ENCODE peak calls at places on chromosomes 1 and 21, in ten cellular contexts. H, D, N, O, K, C, Y, R, G and L are unnamed samples.

GRCh38 chr21:38759286-38759872 is 46.4 kb upstream of the ETS2 start:
- DNase-seq in H (no peak), D (no peak), N (no peak), O (no peak), K (no peak), C (no peak), Y (no peak), R (no peak), G (peak), L (no peak)

GRCh38 chr1:28428012-28428411 is 58.5 kb downstream of the PHACTR4 start:
- DNase-seq in H (no peak), D (no peak), N (no peak), O (no peak), K (no peak), C (no peak), Y (no peak), R (no peak), G (no peak), L (no peak)

GRCh38 chr1:111174070-111174469 is 26.4 kb downstream of the DENND2D start:
- DNase-seq in H (no peak), D (no peak), N (no peak), O (no peak), K (no peak), C (no peak), Y (no peak), R (no peak), G (no peak), L (no peak)

GRCh38 chr1:89175601-89176256 is at the start of gene GBP7:
- DNase-seq in H (no peak), D (no peak), N (no peak), O (no peak), K (no peak), C (no peak), Y (no peak), R (no peak), G (no peak), L (no peak)

GRCh38 chr1:56676571-56677035 is 31.5 kb downstream of the PRKAA2 start:
- DNase-seq in H (no peak), D (peak), N (no peak), O (no peak), K (no peak), C (no peak), Y (peak), R (no peak), G (no peak), L (no peak)

GRCh38 chr1:169307176-169307575 is 60.4 kb downstream of the NME7 start:
- DNase-seq in H (no peak), D (no peak), N (no peak), O (no peak), K (no peak), C (no peak), Y (no peak), R (no peak), G (no peak), L (no peak)

GRCh38 chr1:36115200-36115669 is 9.8 kb downstream of the COL8A2 start:
- DNase-seq in H (no peak), D (no peak), N (no peak), O (no peak), K (no peak), C (no peak), Y (no peak), R (no peak), G (peak), L (no peak)

GRCh38 chr1:18885311-18886002 is 16.9 kb downstream of the ALDH4A1 start:
- DNase-seq in H (no peak), D (no peak), N (no peak), O (no peak), K (no peak), C (no peak), Y (no peak), R (no peak), G (no peak), L (no peak)

GRCh38 chr21:15221799-15222386 is 157.1 kb upstream of the NRIP1 start:
- DNase-seq in H (peak), D (peak), N (peak), O (peak), K (peak), C (peak), Y (no peak), R (peak), G (no peak), L (no peak)

GRCh38 chr1:229452956-229453801 is 19.3 kb upstream of the ACTA1 start:
- DNase-seq in H (peak), D (no peak), N (no peak), O (peak), K (peak), C (peak), Y (no peak), R (no peak), G (no peak), L (no peak)

GRCh38 chr1:26287033-26287711 is 7.3 kb downstream of the SH3BGRL3 start:
- DNase-seq in H (no peak), D (no peak), N (no peak), O (peak), K (no peak), C (peak), Y (no peak), R (no peak), G (no peak), L (no peak)

GRCh38 chr1:245448858-245449534 is 294.2 kb downstream of the KIF26B start:
- DNase-seq in H (no peak), D (no peak), N (no peak), O (no peak), K (no peak), C (no peak), Y (no peak), R (no peak), G (no peak), L (no peak)

GRCh38 chr1:74005533-74005932 is 192.4 kb downstream of the LRRIQ3 start:
- DNase-seq in H (no peak), D (no peak), N (no peak), O (no peak), K (no peak), C (no peak), Y (no peak), R (no peak), G (no peak), L (no peak)

GRCh38 chr1:115411388-115412063 is 73.5 kb upstream of the NGF start:
- DNase-seq in H (peak), D (no peak), N (no peak), O (no peak), K (no peak), C (no peak), Y (no peak), R (no peak), G (no peak), L (no peak)

GRCh38 chr1:21921100-21921875 is 15.8 kb downstream of the HSPG2 start:
- DNase-seq in H (no peak), D (no peak), N (no peak), O (no peak), K (peak), C (peak), Y (peak), R (no peak), G (no peak), L (no peak)

GRCh38 chr1:104830534-104830933 is 1080.8 kb downstream of the AMY1C start:
- DNase-seq in H (no peak), D (no peak), N (no peak), O (no peak), K (no peak), C (no peak), Y (no peak), R (no peak), G (no peak), L (no peak)

GRCh38 chr1:175599212-175599681 is 144.1 kb downstream of the TNR start:
- DNase-seq in H (no peak), D (no peak), N (peak), O (no peak), K (no peak), C (no peak), Y (no peak), R (peak), G (no peak), L (no peak)

GRCh38 chr1:117161887-117162286 is 40.3 kb upstream of the TRIM45 start:
- DNase-seq in H (no peak), D (no peak), N (no peak), O (no peak), K (peak), C (no peak), Y (no peak), R (no peak), G (no peak), L (no peak)

GRCh38 chr1:156704930-156705320 is 458 bp downstream of the CRABP2 start:
- DNase-seq in H (no peak), D (peak), N (peak), O (peak), K (no peak), C (no peak), Y (peak), R (peak), G (no peak), L (no peak)

GRCh38 chr1:155186266-155186954 is 12.8 kb downstream of the TRIM46 start:
- DNase-seq in H (no peak), D (no peak), N (no peak), O (no peak), K (no peak), C (no peak), Y (no peak), R (peak), G (no peak), L (no peak)

GRCh38 chr1:110203021-110203661 is 7.0 kb upstream of the KCNC4 start:
- DNase-seq in H (peak), D (peak), N (peak), O (peak), K (peak), C (peak), Y (peak), R (peak), G (peak), L (peak)

GRCh38 chr1:17799642-17800041 is 44.5 kb downstream of the ACTL8 start:
- DNase-seq in H (no peak), D (no peak), N (no peak), O (no peak), K (no peak), C (peak), Y (no peak), R (no peak), G (no peak), L (no peak)

GRCh38 chr1:66998972-66999371 is 55.0 kb downstream of the SLC35D1 start:
- DNase-seq in H (no peak), D (no peak), N (no peak), O (peak), K (no peak), C (no peak), Y (no peak), R (no peak), G (no peak), L (no peak)

GRCh38 chr1:158177705-158178450 is 2.8 kb upstream of the CD1D start:
- DNase-seq in H (no peak), D (peak), N (peak), O (no peak), K (no peak), C (peak), Y (peak), R (peak), G (peak), L (no peak)

GRCh38 chr1:62912028-62912638 is 128.2 kb downstream of the ATG4C start:
- DNase-seq in H (no peak), D (peak), N (no peak), O (peak), K (peak), C (peak), Y (peak), R (no peak), G (peak), L (no peak)

GRCh38 chr21:42811960-42812359 is 67.4 kb downstream of the WDR4 start:
- DNase-seq in H (no peak), D (no peak), N (no peak), O (no peak), K (no peak), C (no peak), Y (no peak), R (peak), G (no peak), L (no peak)

GRCh38 chr1:63411081-63411480 is 43.7 kb downstream of the ALG6 start:
- DNase-seq in H (no peak), D (no peak), N (no peak), O (no peak), K (no peak), C (no peak), Y (no peak), R (no peak), G (no peak), L (no peak)

GRCh38 chr1:47449702-47450552 is 12.1 kb downstream of the FOXD2 start:
- DNase-seq in H (no peak), D (peak), N (peak), O (no peak), K (peak), C (peak), Y (no peak), R (peak), G (peak), L (no peak)

GRCh38 chr1:111852216-111852615 is 96.5 kb downstream of the DDX20 start:
- DNase-seq in H (no peak), D (no peak), N (no peak), O (no peak), K (no peak), C (no peak), Y (no peak), R (no peak), G (no peak), L (no peak)

GRCh38 chr1:43058545-43059360 is 100.1 kb upstream of the SLC2A1 start:
- DNase-seq in H (no peak), D (no peak), N (peak), O (peak), K (no peak), C (peak), Y (peak), R (no peak), G (peak), L (no peak)

GRCh38 chr1:55446351-55446750 is 231.2 kb upstream of the USP24 start:
- DNase-seq in H (no peak), D (no peak), N (no peak), O (no peak), K (no peak), C (no peak), Y (no peak), R (no peak), G (no peak), L (no peak)

GRCh38 chr1:59484090-59484489 is 187.2 kb downstream of the FGGY start:
- DNase-seq in H (peak), D (peak), N (no peak), O (no peak), K (no peak), C (no peak), Y (peak), R (no peak), G (no peak), L (no peak)
- TF ChIP-seq MAX in H (no peak), D (no peak), N (no peak), O (no peak), K (no peak), C (no peak), Y (no peak), R (no peak), G (peak), L (no peak)

GRCh38 chr1:23194119-23194984 is 22.9 kb downstream of the HTR1D start:
- DNase-seq in H (no peak), D (peak), N (no peak), O (no peak), K (no peak), C (no peak), Y (no peak), R (no peak), G (no peak), L (no peak)
- TF ChIP-seq MAX in H (no peak), D (peak), N (no peak), O (no peak), K (no peak), C (no peak), Y (no peak), R (no peak), G (no peak), L (no peak)

DNA sequence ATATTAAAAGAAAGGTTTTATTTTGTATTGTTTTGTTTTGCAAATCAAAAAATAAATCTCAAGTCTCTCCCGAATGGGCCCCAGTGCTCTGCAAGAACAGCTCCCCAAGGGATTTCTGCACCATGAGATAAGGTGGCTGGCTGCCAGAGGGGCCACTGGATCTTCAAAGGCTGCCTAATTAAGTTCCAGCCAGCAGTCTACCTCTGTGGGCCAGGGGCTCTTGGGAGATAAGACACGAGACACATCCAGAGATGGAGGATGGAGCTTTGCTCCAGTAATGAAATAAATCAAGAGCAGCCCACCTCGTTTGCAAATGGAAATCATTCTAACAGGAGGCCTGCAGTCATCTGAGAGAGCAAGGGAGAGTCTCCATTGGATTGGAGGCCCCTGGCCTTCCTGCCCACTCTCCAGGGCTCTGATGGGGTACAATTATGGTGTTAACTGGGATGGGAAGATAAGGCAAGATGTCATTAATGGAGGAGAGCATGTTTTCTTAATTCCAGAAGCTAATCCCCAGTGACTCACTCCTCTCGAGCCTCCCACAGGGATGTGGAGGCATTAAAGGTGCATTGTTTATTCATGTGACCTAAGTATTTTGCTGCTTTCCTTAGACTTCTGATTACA is 155.2 kb upstream of the KAZN start:
- DNase-seq in H (no peak), D (no peak), N (no peak), O (no peak), K (no peak), C (peak), Y (no peak), R (no peak), G (peak), L (no peak)
- TF ChIP-seq MAX in H (no peak), D (no peak), N (no peak), O (no peak), K (no peak), C (no peak), Y (no peak), R (no peak), G (no peak), L (no peak)

GRCh38 chr1:161483361-161483760 is 21.9 kb upstream of the FCGR2A start:
- DNase-seq in H (no peak), D (no peak), N (no peak), O (no peak), K (no peak), C (no peak), Y (no peak), R (no peak), G (no peak), L (no peak)

GRCh38 chr1:161482610-161483009 is 22.6 kb upstream of the FCGR2A start:
- DNase-seq in H (no peak), D (no peak), N (no peak), O (no peak), K (no peak), C (no peak), Y (no peak), R (no peak), G (no peak), L (no peak)

GRCh38 chr1:161484613-161485012 is 20.6 kb upstream of the FCGR2A start:
- DNase-seq in H (no peak), D (no peak), N (no peak), O (peak), K (no peak), C (no peak), Y (no peak), R (no peak), G (no peak), L (no peak)

GRCh38 chr1:161487483-161487827 is 17.8 kb upstream of the FCGR2A start:
- DNase-seq in H (no peak), D (no peak), N (no peak), O (no peak), K (no peak), C (peak), Y (no peak), R (no peak), G (no peak), L (no peak)

DNA sequence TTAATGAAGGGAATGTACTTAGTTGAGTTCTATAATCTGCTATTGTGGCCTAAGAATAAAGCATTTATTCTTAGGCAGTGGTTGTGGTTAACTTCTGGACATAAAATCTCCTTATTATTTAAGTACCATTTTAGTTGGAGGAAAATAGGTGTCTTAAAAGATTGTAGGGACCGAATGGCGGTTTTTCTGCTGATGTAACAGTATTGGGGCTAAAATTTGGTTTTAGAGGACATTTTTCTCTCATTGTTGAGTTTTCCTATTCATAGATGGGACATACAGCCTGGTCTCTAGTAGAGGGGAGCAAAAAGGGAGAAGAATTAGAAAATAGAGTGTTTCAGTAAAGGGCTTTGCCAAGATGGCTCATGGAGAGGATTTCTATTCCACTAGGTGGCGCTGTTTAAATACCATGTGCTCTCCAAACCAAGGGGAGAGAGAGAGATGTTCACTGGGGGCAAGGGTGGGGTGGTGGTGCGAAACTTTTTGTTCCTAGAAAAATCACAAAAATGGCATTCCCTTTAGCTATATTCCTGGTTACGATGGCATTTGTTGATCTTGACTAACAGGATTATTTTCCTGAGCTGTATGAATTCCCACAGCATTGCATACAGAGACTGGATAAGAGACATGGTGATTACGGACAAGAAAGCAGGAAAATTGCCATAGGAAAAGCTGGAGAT is 18.3 kb upstream of the FCGR2A start:
- DNase-seq in H (peak), D (peak), N (no peak), O (peak), K (peak), C (peak), Y (peak), R (no peak), G (peak), L (peak)
- TF ChIP-seq MAX in H (peak), D (peak), N (no peak), O (peak), K (no peak), C (peak), Y (no peak), R (peak), G (peak), L (no peak)

GRCh38 chr1:150009604-150010387 is 730 bp downstream of the OTUD7B start:
- DNase-seq in H (no peak), D (peak), N (no peak), O (peak), K (peak), C (peak), Y (peak), R (no peak), G (peak), L (no peak)
- TF ChIP-seq MAX in H (no peak), D (no peak), N (no peak), O (no peak), K (no peak), C (no peak), Y (no peak), R (no peak), G (no peak), L (no peak)

GRCh38 chr21:34526236-34526617 is 14.2 kb upstream of the KCNE1 start:
- DNase-seq in H (no peak), D (no peak), N (no peak), O (no peak), K (no peak), C (no peak), Y (no peak), R (no peak), G (no peak), L (no peak)
- TF ChIP-seq MAX in H (no peak), D (no peak), N (no peak), O (no peak), K (no peak), C (no peak), Y (no peak), R (no peak), G (no peak), L (no peak)

DNA sequence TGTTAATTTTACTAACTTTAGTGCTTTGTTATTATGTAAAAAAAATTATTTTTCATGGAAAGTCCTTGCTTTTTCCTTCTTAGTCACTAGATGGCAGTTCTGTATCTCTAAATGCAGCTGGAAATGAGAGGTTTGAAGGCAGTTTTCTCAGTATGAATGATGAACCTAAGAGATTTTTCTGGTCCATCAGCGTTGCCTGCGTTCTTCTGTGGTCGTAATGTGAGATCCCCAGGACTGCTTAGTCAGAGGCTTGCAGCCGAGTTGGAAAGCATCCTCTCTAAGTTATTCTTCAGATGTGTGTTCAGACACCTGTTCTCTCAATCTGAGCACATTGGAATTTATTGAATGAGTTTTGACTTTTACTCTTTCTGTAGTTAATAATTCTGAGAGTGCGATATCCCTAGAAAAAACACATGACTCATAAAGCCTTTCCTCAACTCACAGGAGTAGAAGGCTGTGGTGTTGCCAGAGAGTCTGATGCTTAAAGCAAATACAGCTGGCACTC is 99.2 kb downstream of the FMN2 start:
- DNase-seq in H (no peak), D (peak), N (no peak), O (peak), K (peak), C (peak), Y (no peak), R (no peak), G (peak), L (no peak)
- TF ChIP-seq MAX in H (no peak), D (peak), N (no peak), O (no peak), K (no peak), C (no peak), Y (no peak), R (no peak), G (peak), L (no peak)

GRCh38 chr1:6261615-6261995 is 707 bp upstream of the GPR153 start:
- DNase-seq in H (no peak), D (no peak), N (no peak), O (no peak), K (no peak), C (peak), Y (no peak), R (no peak), G (peak), L (no peak)
- TF ChIP-seq MAX in H (no peak), D (no peak), N (no peak), O (no peak), K (no peak), C (no peak), Y (no peak), R (no peak), G (no peak), L (no peak)